ENCODE peak calls at places on chromosomes 1 and 21, in seven cellular contexts. W is LoVo; Y is aorta; S is iris pigment epithelial cell; O is activated naive CD4-positive, alpha-beta T cell treated with Interleukin-2 at 50 U/mL for 16 hours; V is 8988T; C is NCI-H2029 treated with DMSO at 0.1 percent for 48 hours. B is an unnamed sample.

GRCh38 chr1:147377263-147378246 is 135.1 kb downstream of the CHD1L start:
- DNase-seq in W (no peak), Y (no peak), S (no peak), O (no peak), V (no peak), C (no peak), B (no peak)

GRCh38 chr1:3065797-3066196 is 3.2 kb upstream of the PRDM16 start:
- DNase-seq in W (no peak), Y (no peak), S (no peak), O (no peak), V (no peak), C (no peak), B (no peak)

GRCh38 chr1:226100436-226101347 is 38.2 kb downstream of the H3-3A start:
- DNase-seq in W (no peak), Y (peak), S (peak), O (peak), V (peak), C (no peak), B (no peak)

GRCh38 chr1:91827094-91828006 is 58.6 kb downstream of the TGFBR3 start:
- DNase-seq in W (peak), Y (no peak), S (no peak), O (peak), V (no peak), C (no peak), B (no peak)

GRCh38 chr1:4820543-4820942 is 166.1 kb downstream of the AJAP1 start:
- DNase-seq in W (no peak), Y (no peak), S (no peak), O (no peak), V (no peak), C (no peak), B (no peak)

GRCh38 chr1:3817138-3817740 is 20.9 kb upstream of the LRRC47 start:
- DNase-seq in W (no peak), Y (peak), S (no peak), O (no peak), V (no peak), C (no peak), B (no peak)

GRCh38 chr1:57133686-57134085 is 167.9 kb upstream of the C8B start:
- DNase-seq in W (no peak), Y (no peak), S (peak), O (no peak), V (no peak), C (no peak), B (no peak)

GRCh38 chr21:15494481-15494880 is 235.3 kb upstream of the USP25 start:
- DNase-seq in W (no peak), Y (no peak), S (no peak), O (no peak), V (no peak), C (no peak), B (no peak)

GRCh38 chr21:46120301-46121285 is 22.7 kb downstream of the COL6A2 start:
- DNase-seq in W (no peak), Y (peak), S (no peak), O (no peak), V (no peak), C (no peak), B (peak)

GRCh38 chr1:168085401-168085872 is 51.3 kb downstream of the GPR161 start:
- DNase-seq in W (no peak), Y (peak), S (no peak), O (no peak), V (no peak), C (no peak), B (peak)

GRCh38 chr1:55474168-55474786 is 259.1 kb upstream of the USP24 start:
- DNase-seq in W (peak), Y (no peak), S (peak), O (no peak), V (no peak), C (no peak), B (no peak)

GRCh38 chr21:46551636-46552241 is 53.1 kb downstream of the S100B start:
- DNase-seq in W (no peak), Y (peak), S (no peak), O (peak), V (no peak), C (no peak), B (peak)

GRCh38 chr21:15210235-15210678 is 145.5 kb upstream of the NRIP1 start:
- DNase-seq in W (peak), Y (peak), S (no peak), O (no peak), V (no peak), C (no peak), B (peak)

GRCh38 chr1:12566484-12567287 is 51.3 kb downstream of the DHRS3 start:
- DNase-seq in W (no peak), Y (no peak), S (no peak), O (no peak), V (no peak), C (no peak), B (no peak)

GRCh38 chr1:33880298-33880697 is 16.4 kb downstream of the HMGB4 start:
- DNase-seq in W (no peak), Y (no peak), S (no peak), O (no peak), V (no peak), C (no peak), B (no peak)

GRCh38 chr1:213122514-213122929 is 71.5 kb downstream of the RPS6KC1 start:
- DNase-seq in W (peak), Y (no peak), S (peak), O (no peak), V (no peak), C (peak), B (no peak)

GRCh38 chr1:188065917-188066316 is 1237.2 kb downstream of the PLA2G4A start:
- DNase-seq in W (no peak), Y (no peak), S (peak), O (no peak), V (no peak), C (no peak), B (no peak)

GRCh38 chr1:170687625-170688024 is 23.7 kb downstream of the PRRX1 start:
- DNase-seq in W (no peak), Y (no peak), S (no peak), O (no peak), V (no peak), C (no peak), B (no peak)

GRCh38 chr1:182806015-182806678 is 16.6 kb downstream of the NPL start:
- DNase-seq in W (no peak), Y (no peak), S (no peak), O (no peak), V (no peak), C (no peak), B (no peak)

GRCh38 chr1:53890522-53890941 is 935 bp upstream of the YIPF1 start:
- DNase-seq in W (no peak), Y (no peak), S (no peak), O (peak), V (no peak), C (no peak), B (no peak)

GRCh38 chr1:186626533-186626932 is 53.7 kb downstream of the PTGS2 start:
- DNase-seq in W (no peak), Y (no peak), S (peak), O (no peak), V (no peak), C (no peak), B (no peak)

GRCh38 chr1:9615316-9616063 is 26.8 kb downstream of the TMEM201 start:
- DNase-seq in W (peak), Y (peak), S (peak), O (peak), V (peak), C (no peak), B (no peak)

GRCh38 chr1:55547441-55547840 is 332.3 kb upstream of the USP24 start:
- DNase-seq in W (no peak), Y (no peak), S (peak), O (no peak), V (no peak), C (no peak), B (no peak)

GRCh38 chr1:245366886-245367285 is 212.1 kb downstream of the KIF26B start:
- DNase-seq in W (no peak), Y (no peak), S (no peak), O (no peak), V (no peak), C (no peak), B (peak)

B was measured in coronary artery.